ENCODE peak calls at places on chromosome 2, in ten cellular contexts. R is IMR-90; S is M059J; O is uterus; M is A172; X is occipital lobe; Z is right cardiac atrium; P is NCI-H524 treated with DMSO at 0.1 percent for 48 hours; W is stimulated activated CD4-positive, alpha-beta T cell treated with anti-CD3 and anti-CD28 coated beads, Interleukin-1b, Interleukin-23, amount 100 ng/mL, for 24 hours; F is H54. H is an unnamed sample.

GRCh38 chr2:66984864-66985263 is 412.3 kb upstream of the ETAA1 start:
- DNase-seq in P (no peak), F (no peak), O (no peak), S (peak; percentile 18), W (no peak), M (peak; percentile 13), R (peak; percentile 10), X (no peak), Z (no peak), H (no peak)

GRCh38 chr2:143402462-143402861 is 273.2 kb downstream of the ARHGAP15 start:
- DNase-seq in Z (no peak), S (no peak), W (no peak), M (no peak), O (no peak), P (no peak), F (no peak), X (no peak), R (no peak), H (no peak)

GRCh38 chr2:230774348-230774951 is 61.8 kb downstream of the CAB39 start:
- DNase-seq in X (no peak), O (no peak), F (peak; percentile 35), W (no peak), S (peak; percentile 89), M (peak; percentile 88), Z (no peak), P (no peak), R (peak; percentile 92), H (no peak)

GRCh38 chr2:203650860-203651613 is 55.4 kb upstream of the CD28 start:
- DNase-seq in O (peak; percentile 33), Z (no peak), W (no peak), R (peak; percentile 54), S (peak; percentile 63), P (no peak), M (peak; percentile 40), F (no peak), X (no peak), H (no peak)

GRCh38 chr2:226423498-226423960 is 376.1 kb downstream of the IRS1 start:
- DNase-seq in S (peak; percentile 70), R (peak; percentile 51), W (peak; percentile 20), O (peak; percentile 21), F (no peak), Z (no peak), M (peak; percentile 34), X (peak; percentile 11), P (no peak), H (no peak)

GRCh38 chr2:233811732-233812131 is 33.6 kb downstream of the MROH2A start:
- DNase-seq in X (no peak), F (no peak), Z (no peak), R (no peak), S (no peak), P (no peak), M (no peak), W (no peak), O (no peak), H (no peak)

GRCh38 chr2:180652794-180653193 is 327.6 kb upstream of the UBE2E3 start:
- DNase-seq in Z (no peak), X (no peak), W (no peak), F (no peak), M (no peak), S (no peak), O (no peak), R (no peak), P (no peak), H (no peak)

GRCh38 chr2:9201185-9201891 is 5.3 kb upstream of the ASAP2 start:
- DNase-seq in W (no peak), O (no peak), P (no peak), R (peak; percentile 89), Z (no peak), S (peak; percentile 58), X (no peak), M (peak; percentile 48), F (peak; percentile 72), H (no peak)

GRCh38 chr2:234204480-234204879 is 154.0 kb downstream of the SPP2 start:
- DNase-seq in R (peak; percentile 49), S (peak; percentile 20), M (no peak), P (no peak), O (no peak), X (no peak), F (no peak), Z (no peak), W (no peak), H (no peak)

GRCh38 chr2:46239847-46240181 is 57.4 kb upstream of the EPAS1 start:
- DNase-seq in X (no peak), M (no peak), P (no peak), R (no peak), Z (no peak), S (no peak), O (no peak), W (peak; percentile 59), F (no peak), H (no peak)